ENCODE peak calls at places on chromosome 9, in ten cellular contexts. One of them, this sample, is unnamed.

GRCh38 chr9:116629700-116630099 is 57.4 kb upstream of the TRIM32 start:
- DNase-seq in body of pancreas: no peak
- DNase-seq in CD8-positive, alpha-beta T cell: no peak
- DNase-seq in suprapubic skin: no peak
- DNase-seq in transverse colon: no peak
- DNase-seq in ovary: no peak
- DNase-seq in H1: no peak
- DNase-seq in CD8-positive, alpha-beta memory T cell: no peak
- DNase-seq in small intestine: no peak
- DNase-seq in psoas muscle: no peak
- DNase-seq in this sample: no peak

GRCh38 chr9:76459691-76460635 is 981 bp downstream of the GCNT1 start:
- DNase-seq in CD8-positive, alpha-beta memory T cell: no peak
- DNase-seq in body of pancreas: peak; percentile 68
- DNase-seq in H1: peak; percentile 65
- DNase-seq in transverse colon: peak; percentile 59
- DNase-seq in suprapubic skin: no peak
- DNase-seq in CD8-positive, alpha-beta T cell: peak; percentile 9
- DNase-seq in small intestine: peak; percentile 63
- DNase-seq in psoas muscle: peak; percentile 21
- DNase-seq in ovary: no peak
- DNase-seq in this sample: peak; percentile 72

GRCh38 chr9:136001231-136001630 is 40.1 kb upstream of the UBAC1 start:
- DNase-seq in H1: no peak
- DNase-seq in suprapubic skin: no peak
- DNase-seq in small intestine: no peak
- DNase-seq in transverse colon: no peak
- DNase-seq in CD8-positive, alpha-beta T cell: no peak
- DNase-seq in ovary: no peak
- DNase-seq in body of pancreas: no peak
- DNase-seq in CD8-positive, alpha-beta memory T cell: no peak
- DNase-seq in psoas muscle: no peak
- DNase-seq in this sample: peak; percentile 64

GRCh38 chr9:6838158-6838557 is 80.4 kb downstream of the KDM4C start:
- DNase-seq in transverse colon: no peak
- DNase-seq in CD8-positive, alpha-beta T cell: no peak
- DNase-seq in small intestine: no peak
- DNase-seq in body of pancreas: no peak
- DNase-seq in ovary: no peak
- DNase-seq in psoas muscle: no peak
- DNase-seq in H1: no peak
- DNase-seq in suprapubic skin: no peak
- DNase-seq in CD8-positive, alpha-beta memory T cell: no peak
- DNase-seq in this sample: no peak

GRCh38 chr9:109307380-109308240 is 13.2 kb downstream of the EPB41L4B start:
- DNase-seq in psoas muscle: no peak
- DNase-seq in CD8-positive, alpha-beta T cell: no peak
- DNase-seq in H1: no peak
- DNase-seq in body of pancreas: peak; percentile 77
- DNase-seq in small intestine: peak; percentile 99
- DNase-seq in suprapubic skin: no peak
- DNase-seq in ovary: no peak
- DNase-seq in CD8-positive, alpha-beta memory T cell: no peak
- DNase-seq in transverse colon: peak; percentile 90
- DNase-seq in this sample: no peak

GRCh38 chr9:110303136-110303535 is 34.5 kb downstream of the TXNDC8 start:
- DNase-seq in CD8-positive, alpha-beta memory T cell: no peak
- DNase-seq in suprapubic skin: no peak
- DNase-seq in CD8-positive, alpha-beta T cell: no peak
- DNase-seq in body of pancreas: no peak
- DNase-seq in psoas muscle: no peak
- DNase-seq in ovary: no peak
- DNase-seq in transverse colon: no peak
- DNase-seq in H1: no peak
- DNase-seq in small intestine: no peak
- DNase-seq in this sample: no peak

GRCh38 chr9:96187108-96187695 is 114.8 kb downstream of the HSD17B3 start:
- DNase-seq in CD8-positive, alpha-beta memory T cell: no peak
- DNase-seq in CD8-positive, alpha-beta T cell: no peak
- DNase-seq in ovary: no peak
- DNase-seq in body of pancreas: no peak
- DNase-seq in suprapubic skin: no peak
- DNase-seq in small intestine: peak; percentile 91
- DNase-seq in H1: no peak
- DNase-seq in psoas muscle: no peak
- DNase-seq in transverse colon: peak; percentile 84
- DNase-seq in this sample: no peak

GRCh38 chr9:83509372-83509771 is 28.8 kb downstream of the FRMD3 start:
- DNase-seq in psoas muscle: no peak
- DNase-seq in suprapubic skin: no peak
- DNase-seq in small intestine: no peak
- DNase-seq in body of pancreas: no peak
- DNase-seq in CD8-positive, alpha-beta memory T cell: no peak
- DNase-seq in H1: no peak
- DNase-seq in transverse colon: no peak
- DNase-seq in ovary: no peak
- DNase-seq in CD8-positive, alpha-beta T cell: no peak
- DNase-seq in this sample: no peak

GRCh38 chr9:26954050-26954508 is 2.1 kb upstream of the IFT74 start:
- DNase-seq in CD8-positive, alpha-beta T cell: no peak
- DNase-seq in H1: no peak
- DNase-seq in psoas muscle: no peak
- DNase-seq in transverse colon: no peak
- DNase-seq in body of pancreas: no peak
- DNase-seq in suprapubic skin: no peak
- DNase-seq in CD8-positive, alpha-beta memory T cell: no peak
- DNase-seq in ovary: no peak
- DNase-seq in small intestine: no peak
- DNase-seq in this sample: no peak

GRCh38 chr9:126704157-126704941 is 90.6 kb downstream of the LMX1B start:
- DNase-seq in ovary: peak; percentile 51
- DNase-seq in suprapubic skin: peak; percentile 58
- DNase-seq in transverse colon: no peak
- DNase-seq in body of pancreas: no peak
- DNase-seq in CD8-positive, alpha-beta memory T cell: no peak
- DNase-seq in small intestine: no peak
- DNase-seq in CD8-positive, alpha-beta T cell: peak; percentile 6
- DNase-seq in psoas muscle: no peak
- DNase-seq in H1: peak; percentile 47
- DNase-seq in this sample: no peak

GRCh38 chr9:134243778-134244467 is 79.6 kb upstream of the RNU6ATAC start:
- DNase-seq in transverse colon: peak; percentile 50
- DNase-seq in ovary: no peak
- DNase-seq in CD8-positive, alpha-beta T cell: peak; percentile 20
- DNase-seq in CD8-positive, alpha-beta memory T cell: no peak
- DNase-seq in body of pancreas: no peak
- DNase-seq in H1: no peak
- DNase-seq in small intestine: no peak
- DNase-seq in suprapubic skin: no peak
- DNase-seq in psoas muscle: no peak
- DNase-seq in this sample: no peak

GRCh38 chr9:126745574-126746411 is 59.0 kb upstream of the ZBTB43 start:
- DNase-seq in small intestine: no peak
- DNase-seq in suprapubic skin: no peak
- DNase-seq in CD8-positive, alpha-beta T cell: no peak
- DNase-seq in H1: peak; percentile 20
- DNase-seq in transverse colon: no peak
- DNase-seq in body of pancreas: no peak
- DNase-seq in CD8-positive, alpha-beta memory T cell: no peak
- DNase-seq in psoas muscle: no peak
- DNase-seq in ovary: no peak
- DNase-seq in this sample: no peak

GRCh38 chr9:120603601-120604000 is 23.6 kb upstream of the CDK5RAP2 start:
- DNase-seq in psoas muscle: no peak
- DNase-seq in suprapubic skin: no peak
- DNase-seq in ovary: no peak
- DNase-seq in CD8-positive, alpha-beta T cell: no peak
- DNase-seq in body of pancreas: no peak
- DNase-seq in H1: no peak
- DNase-seq in small intestine: peak; percentile 17
- DNase-seq in CD8-positive, alpha-beta memory T cell: no peak
- DNase-seq in transverse colon: no peak
- DNase-seq in this sample: no peak

GRCh38 chr9:108664309-108665255 is 191.2 kb downstream of the ACTL7B start:
- DNase-seq in suprapubic skin: no peak
- DNase-seq in small intestine: no peak
- DNase-seq in psoas muscle: no peak
- DNase-seq in transverse colon: peak; percentile 8
- DNase-seq in CD8-positive, alpha-beta memory T cell: no peak
- DNase-seq in ovary: no peak
- DNase-seq in H1: no peak
- DNase-seq in body of pancreas: no peak
- DNase-seq in CD8-positive, alpha-beta T cell: no peak
- DNase-seq in this sample: no peak

GRCh38 chr9:99264070-99264469 is 42.0 kb downstream of the SEC61B start:
- DNase-seq in H1: peak; percentile 62
- DNase-seq in ovary: no peak
- DNase-seq in CD8-positive, alpha-beta memory T cell: no peak
- DNase-seq in psoas muscle: no peak
- DNase-seq in body of pancreas: peak; percentile 23
- DNase-seq in small intestine: no peak
- DNase-seq in suprapubic skin: no peak
- DNase-seq in transverse colon: no peak
- DNase-seq in CD8-positive, alpha-beta T cell: no peak
- DNase-seq in this sample: no peak

GRCh38 chr9:98318834-98319478 is 63.5 kb upstream of the TBC1D2 start:
- DNase-seq in small intestine: no peak
- DNase-seq in CD8-positive, alpha-beta T cell: no peak
- DNase-seq in transverse colon: no peak
- DNase-seq in body of pancreas: no peak
- DNase-seq in ovary: no peak
- DNase-seq in psoas muscle: no peak
- DNase-seq in CD8-positive, alpha-beta memory T cell: no peak
- DNase-seq in H1: no peak
- DNase-seq in suprapubic skin: no peak
- DNase-seq in this sample: no peak

GRCh38 chr9:95533996-95534680 is 17.4 kb upstream of the PTCH1 start:
- DNase-seq in psoas muscle: no peak
- DNase-seq in CD8-positive, alpha-beta memory T cell: no peak
- DNase-seq in CD8-positive, alpha-beta T cell: no peak
- DNase-seq in body of pancreas: no peak
- DNase-seq in suprapubic skin: no peak
- DNase-seq in transverse colon: no peak
- DNase-seq in small intestine: no peak
- DNase-seq in ovary: no peak
- DNase-seq in H1: no peak
- DNase-seq in this sample: no peak

GRCh38 chr9:136077491-136077890 is 17.6 kb downstream of the NACC2 start:
- DNase-seq in body of pancreas: no peak
- DNase-seq in transverse colon: no peak
- DNase-seq in ovary: no peak
- DNase-seq in CD8-positive, alpha-beta memory T cell: no peak
- DNase-seq in psoas muscle: no peak
- DNase-seq in suprapubic skin: no peak
- DNase-seq in small intestine: no peak
- DNase-seq in CD8-positive, alpha-beta T cell: no peak
- DNase-seq in H1: no peak
- DNase-seq in this sample: no peak

GRCh38 chr9:36891341-36891811 is 142.7 kb downstream of the PAX5 start:
- DNase-seq in body of pancreas: no peak
- DNase-seq in H1: no peak
- DNase-seq in transverse colon: no peak
- DNase-seq in ovary: no peak
- DNase-seq in small intestine: no peak
- DNase-seq in psoas muscle: no peak
- DNase-seq in CD8-positive, alpha-beta T cell: no peak
- DNase-seq in suprapubic skin: peak; percentile 21
- DNase-seq in CD8-positive, alpha-beta memory T cell: no peak
- DNase-seq in this sample: no peak

DNA sequence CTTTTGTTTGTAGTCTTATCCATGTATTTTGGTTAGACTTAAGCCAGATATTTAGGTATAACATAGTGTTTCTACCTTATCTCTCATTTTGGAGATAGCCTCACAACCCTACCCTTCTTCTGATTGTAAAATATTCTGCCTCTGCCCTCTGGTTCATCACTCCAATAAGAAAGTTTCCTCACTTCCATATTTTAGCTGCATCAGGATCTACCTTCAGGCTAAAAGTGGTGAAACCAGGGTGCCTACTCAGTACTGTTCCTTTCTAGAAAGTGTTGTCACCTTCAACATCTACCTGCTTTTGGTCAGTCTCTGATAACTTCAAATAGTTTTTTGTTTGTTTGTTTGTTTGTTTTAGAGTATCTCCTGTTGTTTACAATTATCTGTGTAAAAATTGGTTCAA is 294.6 kb downstream of the ANXA1 start:
- DNase-seq in small intestine: no peak
- DNase-seq in suprapubic skin: no peak
- DNase-seq in H1: no peak
- DNase-seq in psoas muscle: no peak
- DNase-seq in body of pancreas: no peak
- DNase-seq in ovary: no peak
- DNase-seq in transverse colon: no peak
- DNase-seq in CD8-positive, alpha-beta T cell: no peak
- DNase-seq in CD8-positive, alpha-beta memory T cell: no peak
- DNase-seq in this sample: no peak
- H3K27ac ChIP-seq in small intestine: no peak overlapping the region
- H3K27ac ChIP-seq in suprapubic skin: no peak overlapping the region
- H3K27ac ChIP-seq in H1: no peak overlapping the region
- H3K27ac ChIP-seq in psoas muscle: no peak overlapping the region
- H3K27ac ChIP-seq in body of pancreas: no peak overlapping the region
- H3K27ac ChIP-seq in ovary: no peak overlapping the region
- H3K27ac ChIP-seq in transverse colon: no peak overlapping the region
- H3K27ac ChIP-seq in CD8-positive, alpha-beta T cell: no peak overlapping the region
- H3K27ac ChIP-seq in CD8-positive, alpha-beta memory T cell: no peak overlapping the region
- H3K27ac ChIP-seq in this sample: no peak overlapping the region

GRCh38 chr9:131722260-131722659 is 17.6 kb downstream of the RAPGEF1 start:
- DNase-seq in CD8-positive, alpha-beta memory T cell: no peak
- DNase-seq in H1: no peak
- DNase-seq in small intestine: no peak
- DNase-seq in CD8-positive, alpha-beta T cell: no peak
- DNase-seq in suprapubic skin: no peak
- DNase-seq in psoas muscle: no peak
- DNase-seq in ovary: no peak
- DNase-seq in body of pancreas: no peak
- DNase-seq in transverse colon: no peak
- DNase-seq in this sample: peak; percentile 83
- H3K27ac ChIP-seq in CD8-positive, alpha-beta memory T cell: no peak overlapping the region
- H3K27ac ChIP-seq in H1: no peak overlapping the region
- H3K27ac ChIP-seq in small intestine: no peak overlapping the region
- H3K27ac ChIP-seq in CD8-positive, alpha-beta T cell: no peak overlapping the region
- H3K27ac ChIP-seq in suprapubic skin: no peak overlapping the region
- H3K27ac ChIP-seq in psoas muscle: no peak overlapping the region
- H3K27ac ChIP-seq in ovary: no peak overlapping the region
- H3K27ac ChIP-seq in body of pancreas: no peak overlapping the region
- H3K27ac ChIP-seq in transverse colon: no peak overlapping the region
- H3K27ac ChIP-seq in this sample: peak overlapping the region; percentile 59

GRCh38 chr9:130825809-130826208 is 9.2 kb upstream of the ABL1 start:
- DNase-seq in ovary: no peak
- DNase-seq in transverse colon: no peak
- DNase-seq in CD8-positive, alpha-beta memory T cell: no peak
- DNase-seq in small intestine: no peak
- DNase-seq in H1: no peak
- DNase-seq in CD8-positive, alpha-beta T cell: no peak
- DNase-seq in suprapubic skin: no peak
- DNase-seq in psoas muscle: no peak
- DNase-seq in body of pancreas: no peak
- DNase-seq in this sample: no peak
- H3K27ac ChIP-seq in ovary: peak overlapping the region; percentile 61
- H3K27ac ChIP-seq in transverse colon: peak overlapping the region; percentile 61
- H3K27ac ChIP-seq in CD8-positive, alpha-beta memory T cell: peak overlapping the region; percentile 66
- H3K27ac ChIP-seq in small intestine: no peak overlapping the region
- H3K27ac ChIP-seq in H1: no peak overlapping the region
- H3K27ac ChIP-seq in CD8-positive, alpha-beta T cell: no peak overlapping the region
- H3K27ac ChIP-seq in suprapubic skin: no peak overlapping the region
- H3K27ac ChIP-seq in psoas muscle: peak overlapping the region; percentile 75
- H3K27ac ChIP-seq in body of pancreas: no peak overlapping the region
- H3K27ac ChIP-seq in this sample: no peak overlapping the region

GRCh38 chr9:20702565-20702964 is 18.5 kb downstream of the FOCAD start:
- DNase-seq in body of pancreas: no peak
- DNase-seq in CD8-positive, alpha-beta memory T cell: no peak
- DNase-seq in transverse colon: no peak
- DNase-seq in H1: no peak
- DNase-seq in CD8-positive, alpha-beta T cell: no peak
- DNase-seq in psoas muscle: no peak
- DNase-seq in suprapubic skin: no peak
- DNase-seq in small intestine: no peak
- DNase-seq in ovary: no peak
- DNase-seq in this sample: no peak
- H3K27ac ChIP-seq in body of pancreas: no peak overlapping the region
- H3K27ac ChIP-seq in CD8-positive, alpha-beta memory T cell: no peak overlapping the region
- H3K27ac ChIP-seq in transverse colon: no peak overlapping the region
- H3K27ac ChIP-seq in H1: no peak overlapping the region
- H3K27ac ChIP-seq in CD8-positive, alpha-beta T cell: no peak overlapping the region
- H3K27ac ChIP-seq in psoas muscle: no peak overlapping the region
- H3K27ac ChIP-seq in suprapubic skin: no peak overlapping the region
- H3K27ac ChIP-seq in small intestine: no peak overlapping the region
- H3K27ac ChIP-seq in ovary: no peak overlapping the region
- H3K27ac ChIP-seq in this sample: no peak overlapping the region